ENCODE peak calls at places on chromosome 20, in six cellular contexts. B is iris pigment epithelial cell, R is endodermal cell, D is foreskin fibroblast, S is NCI-H510A treated with DMSO at 0.1 percent for 48 hours, E is G401. C is an unnamed sample.

GRCh38 chr20:36342316-36342715 is 36.2 kb downstream of the DLGAP4 start:
- DNase-seq in B (no peak), R (no peak), E (no peak), D (no peak), S (no peak), C (no peak)

GRCh38 chr20:2778602-2779321 is 21.7 kb downstream of the CPXM1 start:
- DNase-seq in S (no peak), B (no peak), R (no peak), E (no peak), D (no peak), C (no peak)

GRCh38 chr20:48656661-48657211 is 171.1 kb downstream of the PREX1 start:
- DNase-seq in S (no peak), E (peak), D (no peak), B (no peak), R (peak), C (no peak)

GRCh38 chr20:258963-259362 is 1.4 kb downstream of the DEFB132 start:
- DNase-seq in B (peak), D (peak), R (no peak), E (peak), S (peak), C (no peak)

GRCh38 chr20:48612335-48612734 is 215.5 kb downstream of the PREX1 start:
- DNase-seq in B (no peak), D (no peak), R (no peak), E (no peak), S (no peak), C (no peak)

GRCh38 chr20:49568491-49569151 is 684 bp upstream of the PTGIS start:
- DNase-seq in S (no peak), D (no peak), E (peak), B (no peak), R (peak), C (peak)

GRCh38 chr20:62764156-62764935 is 31.9 kb upstream of the MRGBP start:
- DNase-seq in S (no peak), B (no peak), E (no peak), R (no peak), D (no peak), C (no peak)

GRCh38 chr20:879626-880025 is 36.5 kb downstream of the ANGPT4 start:
- DNase-seq in R (no peak), B (no peak), S (no peak), E (no peak), D (no peak), C (no peak)

GRCh38 chr20:44717986-44718385 is 2.8 kb downstream of the CCN5 start:
- DNase-seq in D (no peak), S (no peak), R (peak), B (no peak), E (no peak), C (peak)

GRCh38 chr20:1415667-1416468 is 23.0 kb upstream of the FKBP1A start:
- DNase-seq in R (peak), S (no peak), B (peak), D (peak), E (peak), C (no peak)

GRCh38 chr20:51404297-51405060 is 138.0 kb downstream of the NFATC2 start:
- DNase-seq in E (no peak), S (no peak), D (no peak), R (peak), B (peak), C (no peak)

GRCh38 chr20:53839423-53840176 is 230.8 kb downstream of the BCAS1 start:
- DNase-seq in E (no peak), S (no peak), D (no peak), B (no peak), R (no peak), C (no peak)

GRCh38 chr20:58797371-58798050 is 53.2 kb downstream of the GNAS-AS1 start:
- DNase-seq in D (no peak), R (no peak), B (no peak), S (no peak), E (no peak), C (no peak)

GRCh38 chr20:44460795-44461141 is 14.9 kb upstream of the TTPAL start:
- DNase-seq in D (peak), B (peak), S (peak), R (no peak), E (peak), C (no peak)

GRCh38 chr20:43444107-43444506 is 13.6 kb upstream of the SRSF6 start:
- DNase-seq in D (no peak), R (no peak), E (no peak), S (no peak), B (no peak), C (no peak)

GRCh38 chr20:62951143-62951895 is 1.2 kb upstream of the SLC17A9 start:
- DNase-seq in S (no peak), E (no peak), D (no peak), B (no peak), R (no peak), C (no peak)

GRCh38 chr20:41316602-41317535 is 662 bp downstream of the ZHX3 start:
- DNase-seq in E (peak), D (peak), B (peak), S (peak), R (peak), C (peak)

GRCh38 chr20:41969656-41970055 is 351.5 kb upstream of the CHD6 start:
- DNase-seq in E (peak), S (no peak), R (no peak), D (no peak), B (no peak), C (no peak)

GRCh38 chr20:56922497-56922896 is 293.4 kb downstream of the TFAP2C start:
- DNase-seq in S (no peak), B (no peak), R (no peak), D (no peak), E (no peak), C (no peak)

GRCh38 chr20:4375881-4376280 is 345.8 kb upstream of the PRND start:
- DNase-seq in E (no peak), B (peak), R (no peak), S (no peak), D (peak), C (no peak)

GRCh38 chr20:36847009-36847709 is 28.8 kb upstream of the TLDC2 start:
- DNase-seq in B (peak), D (peak), E (peak), R (peak), S (no peak), C (peak)

GRCh38 chr20:49717693-49718092 is 4.0 kb upstream of the B4GALT5 start:
- DNase-seq in R (no peak), E (no peak), B (no peak), D (no peak), S (peak), C (no peak)

GRCh38 chr20:35315199-35316020 is 23.2 kb upstream of the FAM83C start:
- DNase-seq in R (no peak), D (no peak), B (no peak), S (no peak), E (no peak), C (no peak)

GRCh38 chr20:53927990-53928389 is 142.4 kb downstream of the BCAS1 start:
- DNase-seq in D (no peak), R (peak), E (no peak), S (no peak), B (no peak), C (no peak)

GRCh38 chr20:54219751-54220426 is 12.0 kb downstream of the PFDN4 start:
- DNase-seq in D (peak), S (peak), R (no peak), E (peak), B (peak), C (no peak)

GRCh38 chr20:9241721-9242427 is 173.0 kb downstream of the PLCB4 start:
- DNase-seq in S (no peak), B (peak), D (peak), E (no peak), R (no peak), C (no peak)

GRCh38 chr20:45373353-45374100 is 4.6 kb downstream of the TP53TG5 start:
- DNase-seq in D (peak), S (peak), E (peak), B (peak), R (peak), C (peak)

GRCh38 chr20:13739726-13740649 is 44.7 kb downstream of the ESF1 start:
- DNase-seq in E (no peak), S (no peak), D (no peak), R (no peak), B (no peak), C (no peak)

GRCh38 chr20:10119336-10119735 is 84.5 kb downstream of the ANKEF1 start:
- DNase-seq in E (no peak), S (peak), B (no peak), D (no peak), R (no peak), C (no peak)

GRCh38 chr20:1685304-1686052 is 27.9 kb upstream of the SIRPG start:
- DNase-seq in D (no peak), B (no peak), E (no peak), R (no peak), S (no peak), C (no peak)

GRCh38 chr20:43669332-43669731 is 2.4 kb downstream of the MYBL2 start:
- DNase-seq in S (no peak), D (peak), B (peak), R (no peak), E (no peak), C (no peak)

GRCh38 chr20:44291754-44292153 is 19.2 kb downstream of the FITM2 start:
- DNase-seq in B (no peak), E (no peak), R (no peak), D (no peak), S (no peak), C (no peak)

GRCh38 chr20:61728786-61729365 is 336.8 kb downstream of the TAF4 start:
- DNase-seq in S (no peak), D (no peak), R (no peak), E (no peak), B (no peak), C (no peak)

GRCh38 chr20:35314460-35315198 is 22.4 kb upstream of the FAM83C start:
- DNase-seq in D (peak), S (no peak), E (no peak), R (no peak), B (peak), C (no peak)

GRCh38 chr20:63084563-63084927 is 77.8 kb upstream of the BHLHE23 start:
- DNase-seq in R (no peak), B (no peak), E (no peak), D (no peak), S (no peak), C (peak)

GRCh38 chr20:57705103-57705899 is 4.5 kb downstream of the PMEPA1 start:
- DNase-seq in R (no peak), D (no peak), S (no peak), E (no peak), B (no peak), C (no peak)

GRCh38 chr20:51402201-51402600 is 140.3 kb downstream of the NFATC2 start:
- DNase-seq in E (no peak), B (peak), S (no peak), R (no peak), D (no peak), C (no peak)

GRCh38 chr20:6075428-6076219 is 21.8 kb upstream of the LRRN4 start:
- DNase-seq in E (peak), D (no peak), S (no peak), B (no peak), R (no peak), C (peak)

GRCh38 chr20:62629864-62630470 is 12.3 kb upstream of the SLCO4A1 start:
- DNase-seq in D (no peak), S (no peak), B (no peak), R (no peak), E (no peak), C (no peak)

C was measured in ovary.